ENCODE peak calls at places on chromosomes 4 and X, in four cellular contexts. One of them, this sample, is unnamed.

GRCh38 chrX:11770320-11770719 is 12.3 kb downstream of the MSL3 start:
- DNase-seq in caudate nucleus: no peak
- DNase-seq in breast epithelium: no peak
- DNase-seq in endothelial cell of umbilical vein: peak; percentile 51
- DNase-seq in this sample: peak; percentile 22

GRCh38 chr4:87938746-87939145 is 36.8 kb upstream of the SPP1 start:
- DNase-seq in endothelial cell of umbilical vein: no peak
- DNase-seq in caudate nucleus: no peak
- DNase-seq in breast epithelium: no peak
- DNase-seq in this sample: no peak

GRCh38 chr4:9904976-9905587 is 116.2 kb downstream of the SLC2A9 start:
- DNase-seq in endothelial cell of umbilical vein: no peak
- DNase-seq in breast epithelium: no peak
- DNase-seq in caudate nucleus: peak; percentile 1
- DNase-seq in this sample: no peak

GRCh38 chr4:43133566-43133965 is 241.1 kb downstream of the GRXCR1 start:
- DNase-seq in caudate nucleus: no peak
- DNase-seq in breast epithelium: no peak
- DNase-seq in endothelial cell of umbilical vein: no peak
- DNase-seq in this sample: no peak

GRCh38 chr4:64399313-64400109 is 9.7 kb downstream of the TECRL start:
- DNase-seq in breast epithelium: no peak
- DNase-seq in caudate nucleus: no peak
- DNase-seq in endothelial cell of umbilical vein: no peak
- DNase-seq in this sample: no peak

GRCh38 chr4:56323386-56323785 is 63.9 kb downstream of the AASDH start:
- DNase-seq in endothelial cell of umbilical vein: no peak
- DNase-seq in breast epithelium: no peak
- DNase-seq in caudate nucleus: no peak
- DNase-seq in this sample: no peak

GRCh38 chr4:7198440-7199128 is 6.2 kb downstream of the SORCS2 start:
- DNase-seq in endothelial cell of umbilical vein: no peak
- DNase-seq in caudate nucleus: no peak
- DNase-seq in breast epithelium: peak; percentile 36
- DNase-seq in this sample: no peak

GRCh38 chr4:13559414-13559813 is 15.1 kb upstream of the NKX3-2 start:
- DNase-seq in caudate nucleus: no peak
- DNase-seq in endothelial cell of umbilical vein: no peak
- DNase-seq in breast epithelium: no peak
- DNase-seq in this sample: no peak

GRCh38 chrX:49287665-49288064 is 15.8 kb upstream of the GAGE10 start:
- DNase-seq in endothelial cell of umbilical vein: no peak
- DNase-seq in caudate nucleus: no peak
- DNase-seq in breast epithelium: no peak
- DNase-seq in this sample: no peak

GRCh38 chr4:108060164-108060563 is 70.5 kb downstream of the HADH start:
- DNase-seq in breast epithelium: no peak
- DNase-seq in endothelial cell of umbilical vein: no peak
- DNase-seq in caudate nucleus: no peak
- DNase-seq in this sample: no peak

GRCh38 chrX:71067727-71068051 is 445 bp downstream of the SNX12 start:
- DNase-seq in caudate nucleus: no peak
- DNase-seq in breast epithelium: no peak
- DNase-seq in endothelial cell of umbilical vein: no peak
- DNase-seq in this sample: no peak

GRCh38 chr4:181550381-181550780 is 692.8 kb upstream of the TENM3 start:
- DNase-seq in caudate nucleus: no peak
- DNase-seq in breast epithelium: no peak
- DNase-seq in endothelial cell of umbilical vein: no peak
- DNase-seq in this sample: no peak

GRCh38 chrX:150753968-150754367 is 60.8 kb downstream of the MTMR1 start:
- DNase-seq in caudate nucleus: no peak
- DNase-seq in endothelial cell of umbilical vein: no peak
- DNase-seq in breast epithelium: no peak
- DNase-seq in this sample: no peak

GRCh38 chr4:28799696-28800095 is 1920.5 kb upstream of the PCDH7 start:
- DNase-seq in endothelial cell of umbilical vein: no peak
- DNase-seq in breast epithelium: no peak
- DNase-seq in caudate nucleus: no peak
- DNase-seq in this sample: no peak

This sample was measured in glutamatergic neuron.